ENCODE peak calls at places on chromosomes 16 and 17, in four cellular contexts. H, A, I and R are unnamed samples.
A peak's percentile ranks its signal among the peaks of the same experiment; 100 is the strongest.

GRCh38 chr16:28951410-28951943 is 740 bp downstream of the NFATC2IP start:
- DNase-seq in H (peak; percentile 35), A (peak; percentile 33), I (no peak), R (peak; percentile 62)

GRCh38 chr17:68606451-68607307 is 5.5 kb upstream of the FAM20A start:
- DNase-seq in H (no peak), A (no peak), I (no peak), R (no peak)

GRCh38 chr17:60743812-60744211 is 66.2 kb downstream of the BCAS3 start:
- DNase-seq in H (no peak), A (no peak), I (no peak), R (no peak)

GRCh38 chr17:15398736-15399331 is 57.4 kb upstream of the TEKT3 start:
- DNase-seq in H (no peak), A (no peak), I (peak; percentile 26), R (no peak)

GRCh38 chr16:56780646-56781045 is 50.7 kb downstream of the NUP93 start:
- DNase-seq in H (no peak), A (no peak), I (no peak), R (no peak)

GRCh38 chr17:42554250-42555121 is 1.8 kb downstream of the HSD17B1 start:
- DNase-seq in H (peak; percentile 87), A (peak; percentile 60), I (peak; percentile 82), R (peak; percentile 90)

GRCh38 chr17:4221163-4221562 is 42.6 kb downstream of the ANKFY1 start:
- DNase-seq in H (no peak), A (no peak), I (no peak), R (no peak)

GRCh38 chr17:81135503-81136283 is 29.6 kb upstream of the PVALEF start:
- DNase-seq in H (no peak), A (peak; percentile 62), I (peak; percentile 51), R (no peak)

GRCh38 chr17:66306413-66306812 is 4.0 kb downstream of the PRKCA start:
- DNase-seq in H (no peak), A (no peak), I (no peak), R (no peak)

GRCh38 chr17:39306509-39307212 is 80.9 kb upstream of the STAC2 start:
- DNase-seq in H (no peak), A (no peak), I (no peak), R (no peak)

GRCh38 chr17:5121186-5121841 is 5.5 kb downstream of the USP6 start:
- DNase-seq in H (no peak), A (no peak), I (no peak), R (peak; percentile 5)

GRCh38 chr16:54070944-54071343 is 215.6 kb downstream of the IRX3 start:
- DNase-seq in H (no peak), A (no peak), I (no peak), R (no peak)

GRCh38 chr16:30087181-30087898 is 4.4 kb downstream of the TBX6 start:
- DNase-seq in H (no peak), A (no peak), I (no peak), R (no peak)

GRCh38 chr17:38709864-38710602 is 5.0 kb downstream of the MLLT6 start:
- DNase-seq in H (no peak), A (no peak), I (no peak), R (no peak)

GRCh38 chr16:80622007-80622406 is 81.2 kb downstream of the DYNLRB2 start:
- DNase-seq in H (no peak), A (no peak), I (no peak), R (no peak)

GRCh38 chr17:58308985-58309917 is 19.3 kb downstream of the TSPOAP1 start:
- DNase-seq in H (no peak), A (no peak), I (no peak), R (no peak)

GRCh38 chr16:47461598-47462266 is 601 bp downstream of the PHKB start:
- DNase-seq in H (peak; percentile 65), A (no peak), I (peak; percentile 20), R (no peak)

GRCh38 chr16:11675561-11676511 is 7.6 kb downstream of the SNN start:
- DNase-seq in H (peak; percentile 64), A (peak; percentile 63), I (peak; percentile 57), R (no peak)

GRCh38 chr17:14688134-14688533 is 387.3 kb downstream of the HS3ST3B1 start:
- DNase-seq in H (no peak), A (no peak), I (no peak), R (no peak)

GRCh38 chr16:89004209-89004831 is 27.3 kb upstream of the CBFA2T3 start:
- DNase-seq in H (no peak), A (no peak), I (no peak), R (no peak)

GRCh38 chr17:82092995-82093751 is 4.9 kb downstream of the FASN start:
- DNase-seq in H (no peak), A (no peak), I (no peak), R (no peak)

GRCh38 chr17:12712941-12713340 is 47.3 kb downstream of the MYOCD start:
- DNase-seq in H (no peak), A (no peak), I (no peak), R (no peak)

GRCh38 chr16:75319513-75320401 is 68.3 kb upstream of the BCAR1 start:
- DNase-seq in H (peak; percentile 80), A (no peak), I (no peak), R (no peak)

GRCh38 chr16:23557779-23558330 is 328 bp downstream of the UBFD1 start:
- DNase-seq in H (no peak), A (peak; percentile 17), I (no peak), R (no peak)

GRCh38 chr17:40560592-40561293 is 4.5 kb downstream of the CCR7 start:
- DNase-seq in H (peak; percentile 97), A (no peak), I (no peak), R (peak; percentile 45)